ENCODE peak calls at places on chromosomes 11 and 22, in ten cellular contexts. A is left ventricle myocardium inferior, Z is SJSA1, M is SK-N-SH, P is HAP-1, I is heart left ventricle, R is ascending aorta, F is upper lobe of right lung, W is uterus, V is PC-3. K is an unnamed sample.

GRCh38 chr11:125227151-125227550 is 62.6 kb downstream of the PKNOX2 start:
- DNase-seq in A (no peak), Z (no peak), M (no peak), P (no peak), I (no peak), R (no peak), F (no peak), W (no peak), V (no peak), K (peak; percentile 15)

GRCh38 chr22:26673485-26673884 is 16.1 kb downstream of the MIAT start:
- DNase-seq in A (no peak), Z (no peak), M (no peak), P (no peak), I (no peak), R (no peak), F (no peak), W (no peak), V (peak; percentile 32), K (no peak)

GRCh38 chr11:91394718-91395414 is 829.8 kb upstream of the FAT3 start:
- DNase-seq in A (no peak), Z (no peak), M (peak; percentile 25), P (no peak), I (no peak), R (no peak), F (no peak), W (no peak), V (peak; percentile 81), K (no peak)

GRCh38 chr11:106601637-106602297 is 416.5 kb downstream of the GUCY1A2 start:
- DNase-seq in A (no peak), Z (no peak), M (no peak), P (no peak), I (no peak), R (no peak), F (no peak), W (no peak), V (no peak), K (no peak)

GRCh38 chr11:30908857-30909256 is 322.7 kb upstream of the MPPED2 start:
- DNase-seq in A (no peak), Z (no peak), M (no peak), P (no peak), I (no peak), R (no peak), F (no peak), W (no peak), V (no peak), K (no peak)

GRCh38 chr11:45751430-45751829 is 53.5 kb upstream of the SLC35C1 start:
- DNase-seq in A (no peak), Z (no peak), M (no peak), P (peak; percentile 33), I (no peak), R (no peak), F (no peak), W (no peak), V (no peak), K (no peak)

GRCh38 chr11:10894666-10895065 is 36.8 kb upstream of the ZBED5 start:
- DNase-seq in A (no peak), Z (no peak), M (no peak), P (no peak), I (no peak), R (no peak), F (no peak), W (no peak), V (no peak), K (no peak)

GRCh38 chr22:49951986-49952896 is 8.3 kb upstream of the PIM3 start:
- DNase-seq in A (no peak), Z (peak; percentile 87), M (no peak), P (no peak), I (no peak), R (no peak), F (no peak), W (no peak), V (peak; percentile 36), K (no peak)

GRCh38 chr11:123137496-123138270 is 57.4 kb downstream of the CLMP start:
- DNase-seq in A (peak; percentile 89), Z (peak; percentile 92), M (peak; percentile 85), P (no peak), I (peak; percentile 76), R (peak; percentile 42), F (peak; percentile 79), W (peak; percentile 79), V (no peak), K (no peak)

GRCh38 chr22:39472570-39473556 is 16.1 kb downstream of the MGAT3 start:
- DNase-seq in A (no peak), Z (peak; percentile 93), M (no peak), P (no peak), I (no peak), R (no peak), F (peak; percentile 78), W (no peak), V (no peak), K (peak; percentile 89)

GRCh38 chr22:39475902-39476301 is 19.1 kb downstream of the MGAT3 start:
- DNase-seq in A (peak; percentile 38), Z (no peak), M (no peak), P (no peak), I (peak; percentile 47), R (no peak), F (no peak), W (no peak), V (no peak), K (no peak)

GRCh38 chr22:39473856-39474255 is 17.0 kb downstream of the MGAT3 start:
- DNase-seq in A (no peak), Z (no peak), M (no peak), P (no peak), I (no peak), R (no peak), F (no peak), W (no peak), V (no peak), K (no peak)

GRCh38 chr22:39475337-39475736 is 18.5 kb downstream of the MGAT3 start:
- DNase-seq in A (no peak), Z (no peak), M (peak; percentile 36), P (no peak), I (no peak), R (no peak), F (no peak), W (no peak), V (no peak), K (no peak)

DNA sequence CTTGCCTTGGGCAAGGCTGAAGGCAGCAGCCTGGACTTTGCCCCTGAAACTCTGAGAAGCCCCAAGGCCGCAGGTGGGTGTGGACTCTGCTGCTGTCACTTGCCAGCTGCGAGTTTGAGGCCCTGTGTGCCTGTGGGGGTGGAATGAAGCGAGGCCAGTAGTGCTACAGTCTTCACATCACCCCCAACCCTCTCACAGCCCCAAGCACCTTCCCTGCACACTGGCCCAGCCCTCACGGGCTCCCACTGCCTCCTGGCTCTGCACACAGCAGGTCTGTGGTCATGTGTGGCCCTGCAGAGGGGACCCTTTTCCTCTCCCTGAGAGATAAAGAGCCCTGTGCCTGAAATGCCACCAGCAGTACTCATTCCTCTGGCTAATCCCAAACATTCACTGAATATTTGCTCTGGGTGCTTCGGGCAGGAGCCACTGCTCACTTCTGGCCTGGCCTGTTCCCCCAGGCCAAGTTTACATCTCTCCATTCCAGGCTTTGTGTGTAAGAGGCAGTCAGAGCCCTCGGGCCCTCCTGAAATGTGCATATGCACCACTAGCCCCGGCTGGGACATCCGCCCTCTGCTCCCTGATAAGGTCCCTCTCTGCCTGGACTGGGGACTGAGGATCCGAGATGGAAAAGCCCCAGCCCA is 17.7 kb downstream of the MGAT3 start:
- DNase-seq in A (no peak), Z (peak; percentile 80), M (peak; percentile 70), P (no peak), I (no peak), R (no peak), F (no peak), W (no peak), V (no peak), K (no peak)
- H3K4me1 ChIP-seq in A (peaks cover 71% of the 10 kb centered on the region), Z (peaks cover 68% of the 10 kb centered on the region), M (peaks cover 8% of the 10 kb centered on the region), P (no peaks in the 10 kb centered on the region), I (peaks cover 38% of the 10 kb centered on the region), R (no peaks in the 10 kb centered on the region), F (peaks cover 27% of the 10 kb centered on the region), W (no peaks in the 10 kb centered on the region), V (no peaks in the 10 kb centered on the region), K (peaks cover 32% of the 10 kb centered on the region)

GRCh38 chr22:43851058-43851978 is 11.0 kb downstream of the SULT4A1 start:
- DNase-seq in A (no peak), Z (no peak), M (no peak), P (no peak), I (no peak), R (no peak), F (no peak), W (no peak), V (no peak), K (no peak)
- H3K4me1 ChIP-seq in A (peaks cover 4% of the 10 kb centered on the region), Z (no peaks in the 10 kb centered on the region), M (no peaks in the 10 kb centered on the region), P (no peaks in the 10 kb centered on the region), I (no peaks in the 10 kb centered on the region), R (no peaks in the 10 kb centered on the region), F (no peaks in the 10 kb centered on the region), W (no peaks in the 10 kb centered on the region), V (no peaks in the 10 kb centered on the region), K (no peaks in the 10 kb centered on the region)

DNA sequence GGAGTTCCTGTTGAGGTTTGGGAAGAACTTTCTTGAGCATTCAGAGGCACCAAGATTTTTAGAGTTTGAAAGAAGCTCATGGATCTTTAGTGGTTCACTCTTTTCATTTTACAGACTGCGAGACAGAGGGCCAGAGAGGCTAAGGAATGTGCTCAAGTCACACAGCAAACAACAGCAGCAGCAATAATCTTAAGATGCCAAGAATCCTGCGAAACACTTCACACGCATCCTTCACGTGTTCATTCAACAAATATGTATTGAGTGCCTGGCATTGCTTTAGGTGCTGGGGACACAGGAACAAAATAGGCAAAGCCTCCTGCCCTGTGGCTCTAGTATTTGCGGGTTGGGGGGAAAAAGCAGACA is 987 bp upstream of the TMPRSS13 start:
- DNase-seq in A (no peak), Z (no peak), M (no peak), P (no peak), I (no peak), R (no peak), F (no peak), W (no peak), V (no peak), K (no peak)
- H3K4me1 ChIP-seq in A (peaks cover 2% of the 10 kb centered on the region), Z (no peaks in the 10 kb centered on the region), M (no peaks in the 10 kb centered on the region), P (peaks cover 2% of the 10 kb centered on the region), I (no peaks in the 10 kb centered on the region), R (no peaks in the 10 kb centered on the region), F (peaks cover 10% of the 10 kb centered on the region), W (no peaks in the 10 kb centered on the region), V (peaks cover 15% of the 10 kb centered on the region), K (no peaks in the 10 kb centered on the region)

GRCh38 chr11:48077251-48077650 is 96.9 kb downstream of the PTPRJ start:
- DNase-seq in A (no peak), Z (peak; percentile 70), M (no peak), P (no peak), I (no peak), R (no peak), F (no peak), W (no peak), V (no peak), K (no peak)
- H3K4me1 ChIP-seq in A (peaks cover 22% of the 10 kb centered on the region), Z (peaks cover 45% of the 10 kb centered on the region), M (peaks cover 9% of the 10 kb centered on the region), P (no peaks in the 10 kb centered on the region), I (peaks cover 19% of the 10 kb centered on the region), R (peaks cover 15% of the 10 kb centered on the region), F (peaks cover 9% of the 10 kb centered on the region), W (no peaks in the 10 kb centered on the region), V (no peaks in the 10 kb centered on the region), K (no peaks in the 10 kb centered on the region)

GRCh38 chr11:118924591-118925585 is 838 bp downstream of the BCL9L start:
- DNase-seq in A (peak; percentile 62), Z (peak; percentile 46), M (peak; percentile 90), P (peak; percentile 46), I (peak; percentile 66), R (no peak), F (peak; percentile 82), W (peak; percentile 35), V (peak; percentile 54), K (peak; percentile 42)
- H3K4me1 ChIP-seq in A (peaks cover 94% of the 10 kb centered on the region), Z (peaks cover 70% of the 10 kb centered on the region), M (peaks cover 29% of the 10 kb centered on the region), P (peaks cover 40% of the 10 kb centered on the region), I (peaks cover 64% of the 10 kb centered on the region), R (peaks cover 33% of the 10 kb centered on the region), F (peaks cover 47% of the 10 kb centered on the region), W (peaks cover 27% of the 10 kb centered on the region), V (peaks cover 62% of the 10 kb centered on the region), K (peaks cover 28% of the 10 kb centered on the region)

K was measured in MM.1S.